ENCODE peak calls at places on chromosomes 11 and 22, in seven cellular contexts. O, X, N, Q, M, E and G are unnamed samples. For H3K27me3, the result is how much of the 10 kb centered on the place peaks cover.

GRCh38 chr11:93743316-93743715 is 1.8 kb downstream of the C11orf54 start:
- DNase-seq in O (no peak), X (no peak), N (no peak), Q (no peak), M (no peak), E (peak), G (no peak)

GRCh38 chr11:105862736-105863367 is 159.2 kb downstream of the MSANTD4 start:
- DNase-seq in O (no peak), X (no peak), N (no peak), Q (no peak), M (peak), E (no peak), G (no peak)

GRCh38 chr22:49301398-49302149 is 526.1 kb downstream of the BRD1 start:
- DNase-seq in O (peak), X (no peak), N (no peak), Q (no peak), M (no peak), E (no peak), G (no peak)

GRCh38 chr11:69558519-69558941 is 77.1 kb downstream of the LINC01488 start:
- DNase-seq in O (no peak), X (no peak), N (no peak), Q (no peak), M (no peak), E (no peak), G (no peak)

GRCh38 chr22:23516304-23516703 is 63.8 kb downstream of the IGLL1 start:
- DNase-seq in O (no peak), X (no peak), N (no peak), Q (no peak), M (no peak), E (no peak), G (no peak)

GRCh38 chr11:47269002-47269828 is 718 bp upstream of the MADD start:
- DNase-seq in O (peak), X (peak), N (peak), Q (peak), M (peak), E (peak), G (peak)

GRCh38 chr22:23278883-23279675 is 98.8 kb downstream of the BCR start:
- DNase-seq in O (no peak), X (no peak), N (no peak), Q (peak), M (peak), E (peak), G (no peak)

GRCh38 chr22:26893034-26893710 is 235.8 kb downstream of the MIAT start:
- DNase-seq in O (no peak), X (no peak), N (no peak), Q (no peak), M (peak), E (no peak), G (no peak)

GRCh38 chr11:65625628-65626342 is 10.2 kb downstream of the PCNX3 start:
- DNase-seq in O (no peak), X (peak), N (no peak), Q (peak), M (no peak), E (peak), G (no peak)

GRCh38 chr22:32544953-32545558 is 70.4 kb downstream of the FBXO7 start:
- DNase-seq in O (no peak), X (no peak), N (peak), Q (no peak), M (peak), E (no peak), G (no peak)

GRCh38 chr11:132620423-132620822 is 911.9 kb downstream of the OPCML start:
- DNase-seq in O (no peak), X (no peak), N (no peak), Q (no peak), M (no peak), E (no peak), G (no peak)

GRCh38 chr11:73578786-73579185 is 19.1 kb downstream of the FAM168A start:
- DNase-seq in O (no peak), X (no peak), N (no peak), Q (peak), M (no peak), E (no peak), G (no peak)

GRCh38 chr11:126591966-126592489 is 236.5 kb downstream of the ST3GAL4 start:
- DNase-seq in O (no peak), X (no peak), N (no peak), Q (no peak), M (no peak), E (no peak), G (no peak)

GRCh38 chr11:70839851-70840250 is 412.5 kb downstream of the SHANK2 start:
- DNase-seq in O (no peak), X (no peak), N (no peak), Q (no peak), M (no peak), E (no peak), G (no peak)

GRCh38 chr22:23779083-23779482 is 6.4 kb downstream of the MMP11 start:
- DNase-seq in O (no peak), X (no peak), N (no peak), Q (no peak), M (no peak), E (no peak), G (no peak)

DNA sequence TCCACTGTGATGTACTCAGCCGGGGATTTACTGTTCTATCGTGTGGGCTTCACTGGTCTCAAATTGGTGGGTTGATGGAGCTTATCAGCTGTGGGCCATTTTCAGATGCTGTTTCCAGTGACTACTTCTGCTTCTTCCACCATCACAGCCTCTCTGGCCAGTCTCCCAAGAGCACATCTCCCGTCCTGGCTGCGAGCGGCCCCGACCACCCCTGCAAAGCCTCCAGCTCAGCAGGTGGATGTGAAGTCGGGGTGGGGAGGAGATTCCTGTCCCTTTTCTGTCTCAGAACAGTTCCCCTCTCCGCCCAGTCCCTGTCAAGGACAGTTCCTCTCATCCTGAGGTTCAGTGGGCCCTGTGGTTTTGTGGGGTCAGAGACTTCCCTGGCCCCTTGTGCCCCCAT is 20.2 kb downstream of the IFITM10 start:
- DNase-seq in O (peak), X (no peak), N (no peak), Q (no peak), M (no peak), E (no peak), G (no peak)
- H3K27me3 ChIP-seq in O (under half), X (under half), N (under half), Q (under half), M (under half), E (under half), G (under half)

GRCh38 chr22:18022851-18023250 is 1.5 kb downstream of the MICAL3 start:
- DNase-seq in O (peak), X (no peak), N (no peak), Q (no peak), M (no peak), E (no peak), G (no peak)
- H3K27me3 ChIP-seq in O (under half), X (under half), N (under half), Q (under half), M (under half), E (under half), G (under half)

DNA sequence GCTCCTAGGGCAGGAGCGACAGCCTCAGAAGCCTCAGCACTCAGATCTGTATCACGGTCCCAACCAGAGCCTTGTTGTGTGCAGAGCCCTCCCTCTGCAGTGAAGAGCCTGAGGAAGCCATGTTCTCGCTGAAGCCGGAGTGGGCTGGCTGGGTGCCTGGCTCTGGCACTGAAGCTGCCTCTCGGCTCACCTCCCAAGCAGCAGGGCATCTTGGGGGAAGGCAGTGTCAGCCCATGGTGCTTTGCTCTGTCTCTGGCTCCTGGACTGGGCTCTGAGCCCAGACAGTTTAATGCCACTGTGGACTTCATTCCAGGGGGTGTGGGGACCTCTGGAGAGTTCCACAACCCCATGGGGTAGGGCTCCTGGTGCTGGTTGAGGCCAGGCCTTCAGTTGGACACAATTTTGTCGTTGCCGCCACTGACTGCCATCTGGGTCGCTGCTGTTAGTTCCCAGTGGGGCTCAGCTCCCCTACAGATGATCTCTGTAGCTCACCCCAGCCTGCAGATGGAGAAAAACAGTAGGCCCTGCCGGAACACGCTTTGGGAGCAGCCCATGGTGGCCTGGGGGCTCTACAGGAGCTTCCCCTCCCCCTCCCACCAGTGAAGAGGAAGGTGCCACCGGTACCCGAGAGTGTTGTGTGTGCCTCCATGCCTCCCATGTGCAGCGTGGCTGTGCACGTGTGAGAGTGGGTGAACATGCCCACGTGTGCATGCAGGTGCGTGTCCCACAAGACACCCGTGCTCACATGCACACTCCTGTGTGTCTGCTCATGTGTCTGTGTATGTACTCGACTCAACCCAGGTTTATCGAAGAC is 86.5 kb upstream of the B3GAT1 start:
- DNase-seq in O (peak), X (no peak), N (no peak), Q (no peak), M (no peak), E (no peak), G (no peak)
- H3K27me3 ChIP-seq in O (under half), X (under half), N (under half), Q (half or more), M (under half), E (under half), G (under half)

GRCh38 chr11:99884750-99885149 is 802.3 kb upstream of the ARHGAP42 start:
- DNase-seq in O (no peak), X (no peak), N (no peak), Q (no peak), M (no peak), E (no peak), G (no peak)
- H3K27me3 ChIP-seq in O (under half), X (under half), N (under half), Q (under half), M (under half), E (under half), G (under half)

GRCh38 chr22:44585559-44586121 is 87.6 kb upstream of the RTL6 start:
- DNase-seq in O (peak), X (no peak), N (no peak), Q (no peak), M (no peak), E (no peak), G (no peak)
- H3K27me3 ChIP-seq in O (under half), X (under half), N (under half), Q (under half), M (under half), E (under half), G (under half)